ENCODE peak calls at places on chromosomes 4 and X, in seven cellular contexts. A, K, R, E, V, F and Z are unnamed samples.
A peak's percentile ranks its signal among the peaks of the same experiment; 100 is the strongest.

GRCh38 chr4:40453912-40454311 is 118.8 kb downstream of the CHRNA9 start:
- DNase-seq in A (no peak), K (no peak), R (no peak), E (no peak), V (no peak), F (no peak), Z (no peak)

GRCh38 chr4:100517864-100518341 is at the start of gene EMCN:
- DNase-seq in A (no peak), K (peak; percentile 3), R (no peak), E (no peak), V (no peak), F (no peak), Z (no peak)

GRCh38 chr4:37388672-37389368 is 144.3 kb downstream of the NWD2 start:
- DNase-seq in A (peak; percentile 58), K (no peak), R (no peak), E (no peak), V (no peak), F (peak; percentile 18), Z (no peak)

GRCh38 chr4:168787801-168788200 is 222.3 kb downstream of the CBR4 start:
- DNase-seq in A (no peak), K (no peak), R (no peak), E (no peak), V (no peak), F (no peak), Z (no peak)

GRCh38 chrX:9642270-9642995 is 123.2 kb downstream of the GPR143 start:
- DNase-seq in A (no peak), K (no peak), R (no peak), E (no peak), V (no peak), F (no peak), Z (no peak)

GRCh38 chr4:10317345-10317744 is 139.9 kb downstream of the ZNF518B start:
- DNase-seq in A (no peak), K (no peak), R (no peak), E (no peak), V (no peak), F (no peak), Z (no peak)

GRCh38 chrX:50770702-50771101 is 43.3 kb downstream of the SHROOM4 start:
- DNase-seq in A (peak; percentile 5), K (no peak), R (no peak), E (peak; percentile 71), V (no peak), F (no peak), Z (no peak)

GRCh38 chrX:25130619-25131018 is 114.9 kb upstream of the ARX start:
- DNase-seq in A (peak; percentile 32), K (no peak), R (no peak), E (no peak), V (no peak), F (no peak), Z (no peak)

GRCh38 chr4:15234101-15234500 is 193.7 kb upstream of the C1QTNF7 start:
- DNase-seq in A (no peak), K (peak; percentile 89), R (no peak), E (no peak), V (no peak), F (no peak), Z (no peak)

GRCh38 chrX:49225858-49226257 is 7.3 kb downstream of the CACNA1F start:
- DNase-seq in A (no peak), K (no peak), R (no peak), E (no peak), V (no peak), F (no peak), Z (no peak)

GRCh38 chrX:56963377-56963776 is 32.0 kb downstream of the SPIN3 start:
- DNase-seq in A (no peak), K (no peak), R (no peak), E (no peak), V (no peak), F (no peak), Z (peak; percentile 7)

GRCh38 chrX:56969559-56969958 is 25.8 kb downstream of the SPIN3 start:
- DNase-seq in A (no peak), K (no peak), R (no peak), E (no peak), V (no peak), F (no peak), Z (no peak)

GRCh38 chrX:56974408-56974807 is 20.9 kb downstream of the SPIN3 start:
- DNase-seq in A (no peak), K (no peak), R (no peak), E (no peak), V (no peak), F (no peak), Z (no peak)

DNA sequence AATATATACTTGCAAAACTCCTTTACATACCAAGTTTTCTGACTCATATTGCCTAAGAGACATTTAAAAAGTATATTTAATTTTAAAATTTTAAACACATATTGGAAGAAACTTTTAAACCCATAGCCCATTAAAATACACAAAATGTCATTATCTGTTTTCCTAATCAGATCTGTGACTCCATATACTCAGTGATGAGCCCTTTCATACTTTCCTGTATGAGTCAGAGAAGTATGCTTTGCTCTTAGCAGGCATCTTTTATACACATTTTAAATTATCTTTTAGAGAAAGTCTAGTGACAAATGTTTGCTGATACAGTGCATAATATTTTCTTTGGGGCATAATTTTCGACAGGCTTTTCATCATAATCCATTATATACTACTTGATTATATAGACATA is 26.4 kb downstream of the SPIN3 start:
- DNase-seq in A (no peak), K (peak; percentile 55), R (no peak), E (no peak), V (no peak), F (no peak), Z (no peak)
- TF ChIP-seq EZH2phosphoT487 in A (no peak), K (no peak), R (no peak), E (no peak), V (no peak), F (no peak), Z (no peak)

GRCh38 chr4:1705732-1706131 is 6.4 kb downstream of the SLBP start:
- DNase-seq in A (no peak), K (no peak), R (no peak), E (no peak), V (no peak), F (no peak), Z (no peak)

GRCh38 chr4:1706358-1706757 is 5.8 kb downstream of the SLBP start:
- DNase-seq in A (no peak), K (no peak), R (no peak), E (no peak), V (no peak), F (no peak), Z (no peak)

GRCh38 chr4:1708581-1708980 is 3.5 kb downstream of the SLBP start:
- DNase-seq in A (no peak), K (no peak), R (no peak), E (no peak), V (no peak), F (no peak), Z (no peak)

DNA sequence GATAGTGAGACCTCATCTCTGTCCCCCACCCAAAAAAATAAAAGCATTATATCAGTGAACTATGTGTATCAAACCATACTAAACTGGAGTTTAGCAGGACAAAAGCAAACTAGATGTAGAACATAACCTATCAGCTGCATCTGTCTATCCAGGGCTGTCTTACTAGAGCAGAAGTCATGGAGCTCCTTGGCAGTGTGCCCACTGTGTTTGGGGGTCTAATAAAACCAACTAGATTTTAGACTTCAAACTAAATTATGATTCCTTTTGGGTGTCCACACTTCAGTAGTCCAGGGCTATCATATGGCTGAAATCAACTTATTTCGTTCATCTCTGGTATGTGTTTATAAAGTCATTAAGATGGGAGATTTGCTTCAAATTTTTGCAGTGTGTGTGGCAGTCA is 8.2 kb downstream of the SLBP start:
- DNase-seq in A (no peak), K (no peak), R (no peak), E (no peak), V (no peak), F (no peak), Z (no peak)
- H4K20me1 ChIP-seq in A (peaks cover 31% of the 10 kb centered on the region), K (peaks cover 4% of the 10 kb centered on the region), R (peaks cover 51% of the 10 kb centered on the region), E (peaks cover 43% of the 10 kb centered on the region), V (peaks cover 66% of the 10 kb centered on the region), F (peaks cover 70% of the 10 kb centered on the region), Z (peaks cover 81% of the 10 kb centered on the region)

GRCh38 chr4:185708348-185708747 is 103.6 kb downstream of the SORBS2 start:
- DNase-seq in A (no peak), K (peak; percentile 47), R (no peak), E (no peak), V (no peak), F (no peak), Z (no peak)

GRCh38 chr4:185711764-185712163 is 100.2 kb downstream of the SORBS2 start:
- DNase-seq in A (no peak), K (no peak), R (no peak), E (no peak), V (no peak), F (no peak), Z (no peak)

GRCh38 chr4:185709802-185710486 is 102.0 kb downstream of the SORBS2 start:
- DNase-seq in A (no peak), K (peak; percentile 39), R (no peak), E (no peak), V (no peak), F (no peak), Z (no peak)

GRCh38 chr4:185712350-185713024 is 99.5 kb downstream of the SORBS2 start:
- DNase-seq in A (peak; percentile 18), K (no peak), R (no peak), E (peak; percentile 60), V (no peak), F (peak; percentile 43), Z (no peak)

DNA sequence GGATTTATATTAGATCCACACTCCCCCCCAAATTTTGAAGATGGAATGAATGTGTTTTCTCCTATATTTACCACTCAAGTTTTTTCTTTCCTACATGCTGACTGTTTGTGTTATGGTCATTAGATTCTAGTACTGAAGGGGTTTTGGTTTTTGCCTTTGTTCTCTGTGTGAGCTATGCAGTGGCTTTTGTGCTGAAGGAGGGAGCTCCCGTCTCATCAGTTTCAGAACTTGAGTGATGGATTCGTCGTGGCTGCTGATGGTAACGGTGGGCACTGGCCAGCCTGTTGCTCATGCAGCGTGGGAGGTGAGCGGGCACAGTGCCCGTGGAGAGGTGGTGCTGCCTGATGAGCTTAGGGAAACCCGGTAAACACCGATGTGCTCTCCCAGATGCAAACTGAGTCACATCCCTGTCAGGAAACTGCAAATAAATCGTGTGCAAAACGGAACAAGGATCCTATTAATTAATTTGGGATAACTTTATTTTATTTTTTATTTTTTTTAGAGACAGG is 101.5 kb downstream of the SORBS2 start:
- DNase-seq in A (no peak), K (no peak), R (no peak), E (no peak), V (no peak), F (no peak), Z (no peak)
- TF ChIP-seq EZH2phosphoT487 in A (no peak), K (no peak), R (no peak), E (no peak), V (no peak), F (no peak), Z (no peak)

DNA sequence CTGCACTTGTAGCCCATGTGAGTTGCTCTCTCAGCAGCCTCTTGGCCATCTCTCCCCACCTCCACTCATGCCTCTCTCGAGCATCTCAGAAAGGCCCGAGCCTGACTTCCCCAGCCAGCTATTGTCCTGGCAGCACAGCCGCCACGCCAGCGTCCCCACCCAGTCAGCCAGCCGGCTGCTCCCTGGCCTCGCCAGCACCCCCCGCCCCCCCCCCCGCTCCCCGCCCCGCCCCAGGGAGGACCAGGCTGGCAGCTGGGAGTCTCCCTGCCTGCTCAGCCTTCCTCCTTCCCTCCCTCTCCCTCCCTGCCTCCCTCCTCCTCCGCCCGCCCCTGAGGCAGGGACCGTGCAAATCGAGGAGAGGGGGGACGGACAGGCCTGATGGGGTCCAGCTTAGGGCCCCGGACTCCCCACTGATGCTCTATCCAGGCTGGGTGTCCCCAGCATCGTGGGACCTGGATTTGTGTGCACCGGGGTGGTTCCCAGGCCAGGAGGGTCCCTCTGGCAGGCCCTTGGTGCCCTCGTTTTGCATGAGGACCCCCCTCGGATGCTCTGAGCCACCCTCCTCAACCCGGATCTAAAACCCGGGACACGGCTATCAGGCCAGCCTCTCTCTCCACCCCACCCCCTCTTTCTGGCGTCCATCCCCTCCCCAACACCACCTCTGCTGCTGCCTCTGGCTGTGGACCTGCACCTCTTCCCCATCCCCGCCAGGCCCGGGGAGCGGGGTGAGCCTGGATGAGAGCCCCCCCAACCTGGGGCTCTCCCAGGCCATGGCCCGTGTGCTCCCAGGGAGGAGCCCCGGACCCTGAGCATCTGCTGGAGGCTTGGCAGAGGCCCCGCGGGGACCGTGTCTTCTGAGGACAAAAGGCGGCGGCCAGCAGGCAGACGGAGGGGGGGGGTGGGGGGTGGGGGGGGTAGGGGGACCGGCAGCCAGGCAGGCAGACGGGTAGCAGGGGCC is at the start of gene GPR173:
- DNase-seq in A (peak; percentile 57), K (peak; percentile 64), R (peak; percentile 56), E (peak; percentile 52), V (peak; percentile 85), F (peak; percentile 74), Z (no peak)
- H4K20me1 ChIP-seq in A (no peaks in the 10 kb centered on the region), K (no peaks in the 10 kb centered on the region), R (no peaks in the 10 kb centered on the region), E (no peaks in the 10 kb centered on the region), V (peaks cover 22% of the 10 kb centered on the region), F (peaks cover 4% of the 10 kb centered on the region), Z (no peaks in the 10 kb centered on the region)